ENCODE peak calls at places on chromosomes 13 and 19, in seven cellular contexts. R is HCT116, O is SK-N-SH, A is HepG2, U is GM23338, D is GM12878, H is A549. Q is an unnamed sample.

GRCh38 chr13:73358606-73359005 is 299.8 kb downstream of the KLF5 start:
- DNase-seq in R (no peak), O (no peak), A (no peak), U (no peak), D (no peak), H (no peak), Q (no peak)

GRCh38 chr19:246551-246950 is 44.7 kb downstream of the PLPP2 start:
- DNase-seq in R (no peak), O (peak; percentile 5), A (no peak), U (peak; percentile 24), D (no peak), H (peak; percentile 21), Q (no peak)

GRCh38 chr13:96781141-96781540 is 213.1 kb downstream of the OXGR1 start:
- DNase-seq in R (no peak), O (no peak), A (no peak), U (no peak), D (no peak), H (no peak), Q (no peak)

GRCh38 chr19:6773323-6773931 is 919 bp downstream of the VAV1 start:
- DNase-seq in R (no peak), O (no peak), A (no peak), U (peak; percentile 46), D (peak; percentile 64), H (no peak), Q (no peak)

GRCh38 chr19:18321729-18322091 is 1.2 kb downstream of the LSM4 start:
- DNase-seq in R (no peak), O (peak; percentile 33), A (no peak), U (no peak), D (no peak), H (no peak), Q (no peak)

GRCh38 chr19:19278315-19278714 is 5.2 kb upstream of the TM6SF2 start:
- DNase-seq in R (no peak), O (peak; percentile 18), A (no peak), U (no peak), D (no peak), H (no peak), Q (no peak)

GRCh38 chr19:32416749-32417469 is 11.3 kb downstream of the DPY19L3 start:
- DNase-seq in R (no peak), O (no peak), A (no peak), U (no peak), D (no peak), H (no peak), Q (no peak)

GRCh38 chr19:30160996-30161655 is 211.1 kb upstream of the ZNF536 start:
- DNase-seq in R (no peak), O (no peak), A (no peak), U (no peak), D (no peak), H (no peak), Q (no peak)

GRCh38 chr13:73038064-73038463 is 20.7 kb upstream of the KLF5 start:
- DNase-seq in R (no peak), O (no peak), A (no peak), U (peak; percentile 16), D (no peak), H (no peak), Q (no peak)

GRCh38 chr19:583968-584239 is 5.8 kb upstream of the HCN2 start:
- DNase-seq in R (no peak), O (no peak), A (no peak), U (peak; percentile 42), D (no peak), H (no peak), Q (no peak)

GRCh38 chr19:48501446-48501960 is 10.1 kb downstream of the LMTK3 start:
- DNase-seq in R (no peak), O (no peak), A (peak; percentile 84), U (peak; percentile 99), D (peak; percentile 43), H (no peak), Q (no peak)

GRCh38 chr13:29507356-29507755 is 88.1 kb downstream of the SLC7A1 start:
- DNase-seq in R (no peak), O (no peak), A (no peak), U (no peak), D (no peak), H (no peak), Q (no peak)

GRCh38 chr19:34495416-34495815 is 13.9 kb downstream of the WTIP start:
- DNase-seq in R (no peak), O (no peak), A (no peak), U (no peak), D (no peak), H (no peak), Q (no peak)

GRCh38 chr19:55546822-55547614 is 1.7 kb upstream of the SBK3 start:
- DNase-seq in R (no peak), O (no peak), A (peak; percentile 35), U (peak; percentile 46), D (no peak), H (peak; percentile 76), Q (peak; percentile 53)

GRCh38 chr13:44365008-44365407 is 8.6 kb upstream of the SERP2 start:
- DNase-seq in R (peak; percentile 21), O (no peak), A (no peak), U (no peak), D (no peak), H (no peak), Q (no peak)

GRCh38 chr13:44371421-44371820 is 2.2 kb upstream of the SERP2 start:
- DNase-seq in R (no peak), O (no peak), A (no peak), U (no peak), D (no peak), H (no peak), Q (no peak)

GRCh38 chr13:44365899-44366298 is 7.7 kb upstream of the SERP2 start:
- DNase-seq in R (no peak), O (no peak), A (peak; percentile 21), U (no peak), D (no peak), H (no peak), Q (no peak)

GRCh38 chr13:44368062-44368591 is 5.5 kb upstream of the SERP2 start:
- DNase-seq in R (no peak), O (peak; percentile 67), A (no peak), U (no peak), D (no peak), H (peak; percentile 11), Q (no peak)

DNA sequence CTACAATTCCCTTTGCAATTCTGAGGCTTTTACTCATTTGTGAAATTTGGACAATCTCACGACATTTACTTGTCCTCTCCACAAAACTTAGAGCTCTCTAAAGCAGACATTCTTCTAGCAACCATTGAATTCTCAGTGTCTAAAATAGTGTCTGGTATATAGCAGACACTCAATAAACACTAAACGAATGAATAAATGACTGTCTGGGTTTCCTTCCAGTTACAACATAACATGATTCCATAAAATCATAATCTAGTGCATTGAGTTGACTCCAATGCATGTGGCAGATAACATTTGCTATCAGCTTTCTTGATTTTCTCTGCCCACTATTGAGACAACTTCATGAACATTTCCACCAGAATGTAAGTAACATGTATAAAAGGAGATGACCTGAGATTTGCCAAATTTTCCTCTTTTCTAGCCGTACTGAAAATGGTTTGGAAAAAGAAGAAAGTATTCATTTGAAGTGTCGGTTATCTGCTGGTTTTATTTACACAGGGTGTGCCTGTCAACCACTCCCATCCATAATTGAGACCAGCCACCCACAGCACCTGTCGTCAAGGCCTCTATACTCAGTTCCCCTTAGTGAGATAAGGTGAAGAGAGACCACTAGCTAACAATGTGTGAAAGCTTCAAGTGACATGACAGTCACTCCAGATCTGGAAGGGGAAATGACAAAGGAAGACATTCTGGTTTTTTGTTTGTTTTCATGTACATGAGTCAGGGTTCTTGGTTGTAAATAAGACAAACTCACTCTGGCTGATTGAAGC is 4.8 kb upstream of the SERP2 start:
- DNase-seq in R (no peak), O (no peak), A (no peak), U (no peak), D (no peak), H (no peak), Q (no peak)
- TF ChIP-seq REST in R (no peak), O (no peak), A (no peak), U (no peak), D (no peak), H (no peak), Q (no peak)

GRCh38 chr13:52414963-52415362 is 9.0 kb upstream of the THSD1 start:
- DNase-seq in R (no peak), O (no peak), A (no peak), U (no peak), D (no peak), H (peak; percentile 4), Q (no peak)
- TF ChIP-seq REST in R (no peak), O (no peak), A (no peak), U (no peak), D (no peak), H (no peak), Q (no peak)

GRCh38 chr13:40480012-40480914 is 186.2 kb downstream of the FOXO1 start:
- DNase-seq in R (no peak), O (no peak), A (peak; percentile 62), U (no peak), D (no peak), H (no peak), Q (no peak)
- TF ChIP-seq REST in R (no peak), O (no peak), A (no peak), U (no peak), D (no peak), H (no peak), Q (no peak)

GRCh38 chr13:98930014-98930625 is 47.7 kb downstream of the DOCK9 start:
- DNase-seq in R (no peak), O (no peak), A (no peak), U (peak; percentile 33), D (no peak), H (no peak), Q (no peak)

GRCh38 chr13:98923641-98924397 is 54.0 kb downstream of the DOCK9 start:
- DNase-seq in R (no peak), O (no peak), A (no peak), U (no peak), D (no peak), H (no peak), Q (no peak)

GRCh38 chr13:98922306-98922705 is 55.6 kb downstream of the DOCK9 start:
- DNase-seq in R (no peak), O (no peak), A (no peak), U (no peak), D (no peak), H (no peak), Q (no peak)

GRCh38 chr13:98925949-98926348 is 51.9 kb downstream of the DOCK9 start:
- DNase-seq in R (no peak), O (no peak), A (no peak), U (peak; percentile 32), D (no peak), H (no peak), Q (no peak)

DNA sequence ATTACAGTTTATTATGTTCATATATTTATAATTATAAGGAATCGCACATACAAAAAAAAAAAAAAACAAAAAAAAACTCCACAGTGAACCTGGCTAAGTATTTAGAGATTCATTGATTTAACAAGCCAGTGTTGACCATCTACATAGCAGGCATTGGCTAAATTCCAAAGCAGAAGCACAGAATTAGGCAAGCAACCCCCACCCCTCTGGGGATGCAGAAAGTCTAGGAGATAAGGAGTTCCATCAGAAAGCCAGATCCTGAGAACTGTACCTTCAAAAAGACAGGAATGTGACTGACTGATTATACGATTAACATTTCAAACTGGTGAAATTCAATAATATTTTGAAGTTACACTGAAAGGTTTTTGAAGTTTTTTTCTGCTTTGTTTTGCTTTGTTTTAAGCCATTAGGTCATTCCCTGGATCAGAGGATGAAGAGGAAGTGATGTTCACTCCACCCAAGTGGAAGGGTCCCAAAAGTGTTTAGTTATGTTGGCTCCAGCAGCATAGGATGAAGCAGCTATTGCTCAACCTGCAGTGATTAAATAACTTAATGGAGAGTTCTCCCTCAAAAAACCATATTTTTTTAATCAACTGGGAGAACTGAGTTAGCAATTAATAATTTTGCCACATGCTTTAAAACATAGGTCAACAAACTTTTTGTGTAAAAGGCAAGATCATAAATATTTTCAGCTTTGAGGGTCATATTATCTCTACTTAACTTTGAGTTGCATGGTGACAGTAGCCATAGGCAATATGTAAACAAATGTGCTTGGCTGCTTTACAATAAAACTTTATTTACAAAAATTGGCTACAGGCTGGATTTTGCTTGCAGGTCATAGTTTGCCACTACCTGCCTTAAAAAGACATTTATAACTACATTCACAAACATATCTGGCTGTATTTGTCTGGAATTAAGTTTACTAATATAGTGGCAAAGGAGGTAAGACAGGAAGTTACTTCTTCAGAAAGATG is 49.6 kb downstream of the DOCK9 start:
- DNase-seq in R (no peak), O (peak; percentile 16), A (peak; percentile 12), U (peak; percentile 66), D (no peak), H (no peak), Q (no peak)
- TF ChIP-seq REST in R (no peak), O (no peak), A (no peak), U (no peak), D (no peak), H (no peak), Q (no peak)

Q was measured in Panc1.